ENCODE peak calls at places on chromosome 18, in six cellular contexts. J is Kasumi-1, K is coronary artery, Y is smooth muscle cell of the brain vasculature, Q is transverse colon, M is NCI-H748 treated with DMSO at 0.1 percent for 48 hours. G is an unnamed sample.

GRCh38 chr18:55488473-55488872 is 99.5 kb downstream of the TCF4 start:
- DNase-seq in Y (no peak), K (no peak), M (peak; percentile 98), Q (no peak), J (no peak), G (peak; percentile 88)

GRCh38 chr18:62637807-62638687 is 77.3 kb upstream of the PHLPP1 start:
- DNase-seq in K (no peak), Y (no peak), J (peak; percentile 71), M (peak; percentile 40), Q (peak; percentile 55), G (peak; percentile 63)

GRCh38 chr18:70069965-70070364 is 122.3 kb upstream of the CD226 start:
- DNase-seq in M (no peak), J (no peak), Q (no peak), K (no peak), Y (no peak), G (no peak)

GRCh38 chr18:54671291-54671881 is 80.3 kb downstream of the DYNAP start:
- DNase-seq in M (peak; percentile 20), Q (no peak), Y (peak; percentile 20), J (peak; percentile 51), K (no peak), G (peak; percentile 24)

GRCh38 chr18:22207022-22207758 is 37.8 kb downstream of the GATA6 start:
- DNase-seq in K (no peak), Q (no peak), M (no peak), J (no peak), Y (no peak), G (no peak)

GRCh38 chr18:58239879-58240278 is 195.9 kb downstream of the NEDD4L start:
- DNase-seq in M (no peak), Q (no peak), K (no peak), Y (no peak), J (no peak), G (no peak)

GRCh38 chr18:47953471-47953931 is 23.0 kb upstream of the SMAD2 start:
- DNase-seq in Y (no peak), K (no peak), M (no peak), J (peak; percentile 97), Q (peak; percentile 17), G (no peak)

GRCh38 chr18:3747176-3747973 is 297.4 kb downstream of the TGIF1 start:
- DNase-seq in J (no peak), Q (no peak), M (no peak), Y (no peak), K (no peak), G (no peak)

GRCh38 chr18:47931707-47932103 is 1.2 kb upstream of the SMAD2 start:
- DNase-seq in Q (peak; percentile 33), M (peak; percentile 40), J (peak; percentile 86), Y (no peak), K (no peak), G (peak; percentile 77)

GRCh38 chr18:51151568-51152511 is 45.6 kb downstream of the MEX3C start:
- DNase-seq in Y (no peak), J (no peak), M (no peak), K (no peak), Q (peak; percentile 66), G (no peak)

GRCh38 chr18:63883617-63884016 is 3.9 kb upstream of the SERPINB2 start:
- DNase-seq in J (no peak), K (no peak), M (no peak), Y (no peak), Q (no peak), G (no peak)

GRCh38 chr18:23872701-23873550 is 141.6 kb upstream of the TTC39C start:
- DNase-seq in M (no peak), Y (no peak), Q (peak; percentile 89), K (no peak), J (no peak), G (no peak)

GRCh38 chr18:47287911-47288635 is 36.6 kb upstream of the SKOR2 start:
- DNase-seq in Y (no peak), M (no peak), Q (no peak), J (no peak), K (no peak), G (no peak)

GRCh38 chr18:27772081-27772480 is 404.8 kb downstream of the CDH2 start:
- DNase-seq in M (no peak), Q (no peak), K (no peak), Y (no peak), J (no peak), G (no peak)

GRCh38 chr18:57859314-57859713 is 56.2 kb upstream of the ATP8B1 start:
- DNase-seq in K (no peak), J (peak; percentile 23), M (peak; percentile 53), Y (no peak), Q (peak; percentile 39), G (peak; percentile 43)

GRCh38 chr18:8212893-8213805 is 396.1 kb upstream of the RAB12 start:
- DNase-seq in Y (peak; percentile 91), K (no peak), Q (no peak), J (no peak), M (no peak), G (no peak)

GRCh38 chr18:48940854-48941531 is 9.8 kb downstream of the SMAD7 start:
- DNase-seq in Y (no peak), K (no peak), M (no peak), Q (peak; percentile 67), J (peak; percentile 77), G (no peak)

GRCh38 chr18:35730738-35731370 is 149.3 kb downstream of the GALNT1 start:
- DNase-seq in J (no peak), Q (no peak), Y (no peak), M (no peak), K (no peak), G (peak; percentile 9)

GRCh38 chr18:8661754-8662573 is 43.4 kb upstream of the MTCL1 start:
- DNase-seq in J (no peak), Q (peak; percentile 31), M (peak; percentile 98), Y (no peak), K (no peak), G (peak; percentile 99)

GRCh38 chr18:44927127-44927849 is 246.6 kb downstream of the SETBP1 start:
- DNase-seq in Q (no peak), K (no peak), M (no peak), Y (no peak), J (no peak), G (no peak)

GRCh38 chr18:49839012-49839411 is 25.7 kb upstream of the ACAA2 start:
- DNase-seq in K (no peak), J (no peak), M (no peak), Q (no peak), Y (no peak), G (no peak)

GRCh38 chr18:32911660-32912284 is 138.9 kb upstream of the KLHL14 start:
- DNase-seq in M (no peak), J (no peak), Q (no peak), K (no peak), Y (peak; percentile 58), G (no peak)

GRCh38 chr18:25503567-25504081 is 151.7 kb upstream of the ZNF521 start:
- DNase-seq in K (peak; percentile 74), Y (peak; percentile 57), M (no peak), Q (peak; percentile 57), J (no peak), G (peak; percentile 12)

GRCh38 chr18:74541703-74542555 is 7.6 kb downstream of the CNDP1 start:
- DNase-seq in K (peak; percentile 16), Y (no peak), M (no peak), J (no peak), Q (peak; percentile 48), G (no peak)

GRCh38 chr18:55858661-55859111 is 270.7 kb upstream of the TCF4 start:
- DNase-seq in Q (no peak), K (no peak), M (no peak), J (no peak), Y (no peak), G (no peak)

G was measured in COR-L47.